ENCODE peak calls at places on chromosomes 2 and 18, in ten cellular contexts. One of them, this sample, is unnamed.

GRCh38 chr2:112020561-112020960 is 34.5 kb upstream of the TMEM87B start:
- DNase-seq in astrocyte of the cerebellum: no peak
- DNase-seq in dorsolateral prefrontal cortex: no peak
- DNase-seq in PC-9: no peak
- DNase-seq in OCI-LY7: no peak
- DNase-seq in AG04450: no peak
- DNase-seq in choroid plexus epithelial cell: peak; percentile 9
- DNase-seq in lung: no peak
- DNase-seq in cardiac fibroblast: no peak
- DNase-seq in HepG2: no peak
- DNase-seq in this sample: no peak

GRCh38 chr2:193112986-193113385 is 918.3 kb upstream of the TMEFF2 start:
- DNase-seq in astrocyte of the cerebellum: no peak
- DNase-seq in choroid plexus epithelial cell: no peak
- DNase-seq in HepG2: no peak
- DNase-seq in dorsolateral prefrontal cortex: no peak
- DNase-seq in OCI-LY7: no peak
- DNase-seq in PC-9: no peak
- DNase-seq in AG04450: no peak
- DNase-seq in cardiac fibroblast: no peak
- DNase-seq in lung: no peak
- DNase-seq in this sample: no peak

GRCh38 chr2:101258804-101259203 is 6.1 kb downstream of the CNOT11 start:
- DNase-seq in PC-9: no peak
- DNase-seq in dorsolateral prefrontal cortex: no peak
- DNase-seq in astrocyte of the cerebellum: no peak
- DNase-seq in AG04450: no peak
- DNase-seq in choroid plexus epithelial cell: no peak
- DNase-seq in lung: no peak
- DNase-seq in cardiac fibroblast: no peak
- DNase-seq in OCI-LY7: no peak
- DNase-seq in HepG2: no peak
- DNase-seq in this sample: no peak

GRCh38 chr2:41283079-41283765 is 764.6 kb upstream of the PKDCC start:
- DNase-seq in lung: no peak
- DNase-seq in HepG2: no peak
- DNase-seq in choroid plexus epithelial cell: peak; percentile 30
- DNase-seq in cardiac fibroblast: no peak
- DNase-seq in PC-9: no peak
- DNase-seq in astrocyte of the cerebellum: no peak
- DNase-seq in dorsolateral prefrontal cortex: no peak
- DNase-seq in AG04450: no peak
- DNase-seq in OCI-LY7: no peak
- DNase-seq in this sample: no peak

GRCh38 chr2:44237221-44237620 is 38.1 kb upstream of the SLC3A1 start:
- DNase-seq in PC-9: no peak
- DNase-seq in HepG2: no peak
- DNase-seq in lung: no peak
- DNase-seq in OCI-LY7: peak; percentile 48
- DNase-seq in dorsolateral prefrontal cortex: no peak
- DNase-seq in AG04450: no peak
- DNase-seq in astrocyte of the cerebellum: no peak
- DNase-seq in choroid plexus epithelial cell: no peak
- DNase-seq in cardiac fibroblast: no peak
- DNase-seq in this sample: no peak

GRCh38 chr2:129212337-129212958 is 767.0 kb upstream of the RAB6C start:
- DNase-seq in lung: no peak
- DNase-seq in PC-9: no peak
- DNase-seq in dorsolateral prefrontal cortex: no peak
- DNase-seq in choroid plexus epithelial cell: no peak
- DNase-seq in AG04450: no peak
- DNase-seq in HepG2: no peak
- DNase-seq in OCI-LY7: no peak
- DNase-seq in astrocyte of the cerebellum: no peak
- DNase-seq in cardiac fibroblast: no peak
- DNase-seq in this sample: no peak

GRCh38 chr2:158841839-158842238 is 46.7 kb downstream of the DAPL1 start:
- DNase-seq in OCI-LY7: no peak
- DNase-seq in choroid plexus epithelial cell: no peak
- DNase-seq in dorsolateral prefrontal cortex: no peak
- DNase-seq in HepG2: no peak
- DNase-seq in lung: no peak
- DNase-seq in astrocyte of the cerebellum: peak; percentile 41
- DNase-seq in cardiac fibroblast: peak; percentile 54
- DNase-seq in AG04450: no peak
- DNase-seq in PC-9: no peak
- DNase-seq in this sample: no peak

GRCh38 chr2:147433822-147434221 is 411.0 kb upstream of the ACVR2A start:
- DNase-seq in astrocyte of the cerebellum: no peak
- DNase-seq in PC-9: no peak
- DNase-seq in HepG2: no peak
- DNase-seq in cardiac fibroblast: no peak
- DNase-seq in dorsolateral prefrontal cortex: no peak
- DNase-seq in lung: no peak
- DNase-seq in AG04450: no peak
- DNase-seq in choroid plexus epithelial cell: no peak
- DNase-seq in OCI-LY7: no peak
- DNase-seq in this sample: peak; percentile 61

GRCh38 chr2:166632616-166633015 is 138.6 kb upstream of the SCN7A start:
- DNase-seq in astrocyte of the cerebellum: peak; percentile 99
- DNase-seq in dorsolateral prefrontal cortex: no peak
- DNase-seq in HepG2: no peak
- DNase-seq in PC-9: no peak
- DNase-seq in OCI-LY7: no peak
- DNase-seq in AG04450: peak; percentile 90
- DNase-seq in cardiac fibroblast: peak; percentile 97
- DNase-seq in lung: no peak
- DNase-seq in choroid plexus epithelial cell: peak; percentile 98
- DNase-seq in this sample: no peak

GRCh38 chr2:205386109-205386508 is 296.2 kb upstream of the NRP2 start:
- DNase-seq in lung: no peak
- DNase-seq in OCI-LY7: no peak
- DNase-seq in dorsolateral prefrontal cortex: no peak
- DNase-seq in AG04450: no peak
- DNase-seq in HepG2: no peak
- DNase-seq in cardiac fibroblast: no peak
- DNase-seq in choroid plexus epithelial cell: peak; percentile 75
- DNase-seq in PC-9: no peak
- DNase-seq in astrocyte of the cerebellum: peak; percentile 65
- DNase-seq in this sample: no peak

GRCh38 chr2:64797881-64798590 is 144.3 kb upstream of the SERTAD2 start:
- DNase-seq in PC-9: peak; percentile 90
- DNase-seq in lung: peak; percentile 51
- DNase-seq in AG04450: peak; percentile 41
- DNase-seq in astrocyte of the cerebellum: peak; percentile 88
- DNase-seq in HepG2: peak; percentile 21
- DNase-seq in cardiac fibroblast: peak; percentile 21
- DNase-seq in OCI-LY7: no peak
- DNase-seq in dorsolateral prefrontal cortex: no peak
- DNase-seq in choroid plexus epithelial cell: peak; percentile 60
- DNase-seq in this sample: no peak

GRCh38 chr2:231648579-231649174 is 56.0 kb downstream of the TEX44 start:
- DNase-seq in choroid plexus epithelial cell: peak; percentile 55
- DNase-seq in PC-9: peak; percentile 70
- DNase-seq in astrocyte of the cerebellum: no peak
- DNase-seq in cardiac fibroblast: peak; percentile 52
- DNase-seq in dorsolateral prefrontal cortex: peak; percentile 21
- DNase-seq in HepG2: peak; percentile 65
- DNase-seq in AG04450: no peak
- DNase-seq in OCI-LY7: peak; percentile 81
- DNase-seq in lung: peak; percentile 79
- DNase-seq in this sample: no peak

GRCh38 chr2:189347540-189347939 is 93.7 kb upstream of the WDR75 start:
- DNase-seq in PC-9: peak; percentile 41
- DNase-seq in astrocyte of the cerebellum: peak; percentile 97
- DNase-seq in cardiac fibroblast: peak; percentile 99
- DNase-seq in OCI-LY7: no peak
- DNase-seq in dorsolateral prefrontal cortex: no peak
- DNase-seq in lung: no peak
- DNase-seq in choroid plexus epithelial cell: peak; percentile 99
- DNase-seq in HepG2: peak; percentile 56
- DNase-seq in AG04450: peak; percentile 88
- DNase-seq in this sample: peak; percentile 66

DNA sequence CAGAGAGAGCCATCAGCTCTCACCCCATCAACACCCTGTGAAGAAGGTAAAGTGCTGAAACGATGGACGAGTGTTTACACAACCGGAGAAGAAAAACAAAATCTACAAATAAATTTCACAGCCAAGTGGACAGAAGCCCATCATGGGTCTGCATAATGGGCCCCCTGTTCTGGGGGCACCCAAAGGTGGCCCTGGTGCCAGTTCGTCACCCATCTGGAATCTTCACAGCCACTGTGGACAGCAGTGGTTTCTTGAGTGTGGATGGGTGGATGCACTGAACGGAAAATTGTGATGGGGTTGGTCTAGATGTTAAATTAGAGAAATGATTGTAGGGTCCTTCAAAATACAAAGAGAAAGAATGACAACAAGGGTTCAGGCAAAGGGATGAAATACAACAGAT is 38.8 kb downstream of the ANKMY1 start:
- DNase-seq in dorsolateral prefrontal cortex: no peak
- DNase-seq in AG04450: no peak
- DNase-seq in lung: no peak
- DNase-seq in HepG2: no peak
- DNase-seq in astrocyte of the cerebellum: no peak
- DNase-seq in PC-9: no peak
- DNase-seq in choroid plexus epithelial cell: no peak
- DNase-seq in cardiac fibroblast: no peak
- DNase-seq in OCI-LY7: no peak
- DNase-seq in this sample: no peak
- H3K4me3 ChIP-seq in dorsolateral prefrontal cortex: no peak overlapping the region
- H3K4me3 ChIP-seq in AG04450: no peak overlapping the region
- H3K4me3 ChIP-seq in lung: no peak overlapping the region
- H3K4me3 ChIP-seq in HepG2: no peak overlapping the region
- H3K4me3 ChIP-seq in astrocyte of the cerebellum: no peak overlapping the region
- H3K4me3 ChIP-seq in PC-9: no peak overlapping the region
- H3K4me3 ChIP-seq in choroid plexus epithelial cell: no peak overlapping the region
- H3K4me3 ChIP-seq in cardiac fibroblast: no peak overlapping the region
- H3K4me3 ChIP-seq in OCI-LY7: no peak overlapping the region
- H3K4me3 ChIP-seq in this sample: no peak overlapping the region

DNA sequence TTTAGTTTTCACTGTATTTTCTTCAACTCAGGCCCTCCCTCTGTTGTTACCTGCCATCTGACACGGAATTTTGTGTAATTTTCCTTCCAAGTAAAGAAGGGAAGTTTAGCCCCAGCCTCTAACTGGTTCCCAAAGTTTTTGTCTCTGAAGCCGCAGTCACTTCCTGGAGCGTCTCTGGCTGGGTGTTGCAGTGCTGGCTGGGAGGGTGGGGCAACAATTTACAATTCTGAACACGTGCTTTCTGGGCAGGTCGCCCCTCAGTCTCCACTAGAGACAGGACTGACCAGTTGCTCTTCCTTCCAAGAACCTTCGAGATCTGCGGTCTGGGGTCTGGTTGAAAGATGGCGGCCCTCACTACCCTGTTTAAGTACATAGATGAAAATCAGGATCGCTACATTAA is 3.5 kb downstream of the CNDP2 start:
- DNase-seq in cardiac fibroblast: peak; percentile 30
- DNase-seq in lung: peak; percentile 82
- DNase-seq in astrocyte of the cerebellum: no peak
- DNase-seq in HepG2: no peak
- DNase-seq in AG04450: no peak
- DNase-seq in choroid plexus epithelial cell: peak; percentile 31
- DNase-seq in dorsolateral prefrontal cortex: no peak
- DNase-seq in PC-9: peak; percentile 43
- DNase-seq in OCI-LY7: peak; percentile 61
- DNase-seq in this sample: peak; percentile 93
- TF ChIP-seq CTCF in cardiac fibroblast: no peak
- TF ChIP-seq CTCF in lung: no peak
- TF ChIP-seq CTCF in astrocyte of the cerebellum: no peak
- TF ChIP-seq CTCF in HepG2: no peak
- TF ChIP-seq CTCF in AG04450: no peak
- TF ChIP-seq CTCF in choroid plexus epithelial cell: no peak
- TF ChIP-seq CTCF in dorsolateral prefrontal cortex: no peak
- TF ChIP-seq CTCF in PC-9: no peak
- TF ChIP-seq CTCF in OCI-LY7: no peak
- TF ChIP-seq CTCF in this sample: no peak

DNA sequence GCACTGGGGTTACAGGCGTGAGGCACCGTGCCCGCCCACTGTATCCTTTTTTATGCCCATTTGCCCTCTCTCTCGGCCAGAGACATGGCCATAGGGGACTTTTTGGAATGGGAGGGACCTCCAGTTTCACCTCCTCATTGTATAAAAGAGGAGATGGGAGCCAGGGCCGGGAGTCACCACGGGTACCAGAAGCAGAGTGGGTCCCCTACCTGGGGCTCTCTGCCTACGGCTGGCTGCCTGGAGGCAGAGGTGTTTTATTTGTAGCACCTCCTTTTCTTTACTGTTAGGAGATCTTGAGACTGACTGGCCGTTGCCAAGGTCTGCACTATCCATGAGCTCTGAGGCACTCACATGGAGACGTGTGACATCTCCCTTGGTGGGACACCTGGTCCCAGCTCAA is 162.8 kb downstream of the LDLRAD4 start:
- DNase-seq in choroid plexus epithelial cell: no peak
- DNase-seq in AG04450: no peak
- DNase-seq in PC-9: no peak
- DNase-seq in HepG2: no peak
- DNase-seq in astrocyte of the cerebellum: no peak
- DNase-seq in OCI-LY7: no peak
- DNase-seq in cardiac fibroblast: no peak
- DNase-seq in dorsolateral prefrontal cortex: no peak
- DNase-seq in lung: no peak
- DNase-seq in this sample: no peak
- H3K4me3 ChIP-seq in choroid plexus epithelial cell: no peak overlapping the region
- H3K4me3 ChIP-seq in AG04450: no peak overlapping the region
- H3K4me3 ChIP-seq in PC-9: no peak overlapping the region
- H3K4me3 ChIP-seq in HepG2: no peak overlapping the region
- H3K4me3 ChIP-seq in astrocyte of the cerebellum: no peak overlapping the region
- H3K4me3 ChIP-seq in OCI-LY7: no peak overlapping the region
- H3K4me3 ChIP-seq in cardiac fibroblast: no peak overlapping the region
- H3K4me3 ChIP-seq in dorsolateral prefrontal cortex: peak overlapping the region; percentile 25
- H3K4me3 ChIP-seq in lung: no peak overlapping the region
- H3K4me3 ChIP-seq in this sample: no peak overlapping the region

GRCh38 chr2:62919041-62919440 is 131.6 kb upstream of the OTX1 start:
- DNase-seq in HepG2: no peak
- DNase-seq in cardiac fibroblast: no peak
- DNase-seq in choroid plexus epithelial cell: no peak
- DNase-seq in dorsolateral prefrontal cortex: no peak
- DNase-seq in AG04450: no peak
- DNase-seq in lung: no peak
- DNase-seq in PC-9: no peak
- DNase-seq in astrocyte of the cerebellum: no peak
- DNase-seq in OCI-LY7: peak; percentile 12
- DNase-seq in this sample: no peak

GRCh38 chr2:62908145-62908544 is 142.5 kb upstream of the OTX1 start:
- DNase-seq in AG04450: no peak
- DNase-seq in OCI-LY7: no peak
- DNase-seq in dorsolateral prefrontal cortex: no peak
- DNase-seq in cardiac fibroblast: no peak
- DNase-seq in HepG2: no peak
- DNase-seq in astrocyte of the cerebellum: no peak
- DNase-seq in choroid plexus epithelial cell: no peak
- DNase-seq in lung: no peak
- DNase-seq in PC-9: no peak
- DNase-seq in this sample: no peak

DNA sequence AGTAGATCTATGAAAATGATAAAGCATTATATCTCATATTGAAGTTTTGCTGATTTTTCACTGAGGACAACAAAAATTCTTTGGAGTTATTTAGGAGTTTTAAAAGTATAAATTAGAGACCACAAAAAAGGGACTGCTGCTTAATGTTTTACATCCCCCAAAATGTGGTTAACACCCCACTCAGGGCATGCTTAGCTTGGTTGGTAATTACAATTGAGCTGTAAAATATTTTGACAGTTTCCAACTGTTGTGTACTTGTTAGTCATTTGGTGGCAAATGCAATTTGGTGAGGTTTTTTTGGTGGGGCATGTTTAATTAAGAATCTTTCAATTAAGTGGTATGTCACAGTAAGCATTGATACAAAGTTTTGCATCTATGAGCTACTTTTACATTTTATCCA is 137.3 kb upstream of the OTX1 start:
- DNase-seq in cardiac fibroblast: no peak
- DNase-seq in dorsolateral prefrontal cortex: no peak
- DNase-seq in PC-9: no peak
- DNase-seq in astrocyte of the cerebellum: no peak
- DNase-seq in OCI-LY7: no peak
- DNase-seq in choroid plexus epithelial cell: no peak
- DNase-seq in AG04450: no peak
- DNase-seq in HepG2: no peak
- DNase-seq in lung: no peak
- DNase-seq in this sample: no peak
- TF ChIP-seq CTCF in cardiac fibroblast: no peak
- TF ChIP-seq CTCF in dorsolateral prefrontal cortex: no peak
- TF ChIP-seq CTCF in PC-9: no peak
- TF ChIP-seq CTCF in astrocyte of the cerebellum: no peak
- TF ChIP-seq CTCF in OCI-LY7: no peak
- TF ChIP-seq CTCF in choroid plexus epithelial cell: no peak
- TF ChIP-seq CTCF in AG04450: no peak
- TF ChIP-seq CTCF in HepG2: no peak
- TF ChIP-seq CTCF in lung: no peak
- TF ChIP-seq CTCF in this sample: no peak